ENCODE peak calls at places on chromosomes 16 and 17, in ten cellular contexts. H is iris pigment epithelial cell, O is Panc1, Q is HL-60, N is HTR-8/SVneo, R is B cell, L is tibial nerve, C is GF-D8, Y is H4, P is AG08396. Z is an unnamed sample.

GRCh38 chr17:38868095-38868967 is 1.5 kb upstream of the LASP1 start:
- DNase-seq in O (no peak), Q (no peak), C (no peak), N (no peak), P (peak), H (peak), L (peak), R (no peak), Y (no peak), Z (no peak)

GRCh38 chr17:75006653-75007052 is 5.8 kb upstream of the MRPL58 start:
- DNase-seq in N (no peak), L (no peak), O (no peak), Q (no peak), Y (no peak), R (no peak), C (peak), P (no peak), H (no peak), Z (peak)

GRCh38 chr17:72556944-72557826 is 436.4 kb downstream of the SOX9 start:
- DNase-seq in P (peak), Y (peak), C (no peak), H (peak), O (no peak), N (peak), R (peak), L (peak), Q (peak), Z (peak)

GRCh38 chr17:15914400-15915165 is 30.3 kb upstream of the ADORA2B start:
- DNase-seq in C (no peak), L (no peak), N (no peak), P (no peak), H (peak), Y (no peak), R (no peak), Q (peak), O (no peak), Z (peak)

GRCh38 chr16:82924075-82924854 is 297.5 kb downstream of the CDH13 start:
- DNase-seq in C (no peak), Q (no peak), N (no peak), R (no peak), O (no peak), Y (peak), H (peak), P (no peak), L (no peak), Z (no peak)

GRCh38 chr17:28230011-28230410 is 89.0 kb upstream of the TMEM97 start:
- DNase-seq in N (no peak), O (no peak), R (no peak), P (no peak), C (no peak), H (no peak), Y (no peak), L (no peak), Q (no peak), Z (no peak)

GRCh38 chr17:10932938-10933337 is 95.1 kb upstream of the PIRT start:
- DNase-seq in N (no peak), R (no peak), L (no peak), Q (no peak), C (no peak), Y (no peak), P (no peak), O (no peak), H (no peak), Z (no peak)

GRCh38 chr16:30063893-30064745 is 1.4 kb upstream of the ALDOA start:
- DNase-seq in Y (peak), P (peak), R (peak), H (no peak), L (peak), Q (peak), C (peak), N (no peak), O (no peak), Z (peak)

GRCh38 chr16:4675864-4676786 is 17.2 kb upstream of the NUDT16L1 start:
- DNase-seq in R (no peak), L (no peak), H (no peak), C (peak), Y (no peak), Q (no peak), O (no peak), P (no peak), N (no peak), Z (no peak)

GRCh38 chr17:28953444-28954118 is 2.3 kb upstream of the PHF12 start:
- DNase-seq in Y (peak), H (peak), O (peak), N (peak), R (peak), C (no peak), L (peak), P (no peak), Q (peak), Z (no peak)

GRCh38 chr16:72921620-72922019 is 126.3 kb downstream of the ZFHX3 start:
- DNase-seq in P (peak), Q (no peak), R (no peak), N (no peak), H (peak), Y (no peak), C (peak), O (no peak), L (no peak), Z (no peak)

GRCh38 chr17:5584383-5584951 is at the start of gene NLRP1:
- DNase-seq in Q (peak), N (peak), H (peak), Y (peak), C (peak), O (no peak), R (peak), L (peak), P (peak), Z (peak)

GRCh38 chr17:17702821-17703607 is 21.8 kb downstream of the RAI1 start:
- DNase-seq in L (no peak), P (no peak), N (no peak), R (no peak), O (no peak), Y (no peak), C (no peak), H (no peak), Q (no peak), Z (no peak)

GRCh38 chr16:12158428-12158827 is 181.9 kb downstream of the SNX29 start:
- DNase-seq in R (no peak), H (peak), L (no peak), C (no peak), N (no peak), P (no peak), Q (no peak), Y (peak), O (no peak), Z (no peak)